ENCODE peak calls at places on chromosome 21, in five cellular contexts. One of them, this sample, is unnamed.

GRCh38 chr21:34796518-34797201 is 127.9 kb downstream of the CLIC6 start:
- DNase-seq in iris pigment epithelial cell: no peak
- DNase-seq in GM13976: no peak
- DNase-seq in HEK293T: no peak
- DNase-seq in Calu3: no peak
- DNase-seq in this sample: no peak

GRCh38 chr21:14957836-14958235 is 107.0 kb downstream of the NRIP1 start:
- DNase-seq in iris pigment epithelial cell: peak; percentile 59
- DNase-seq in GM13976: no peak
- DNase-seq in HEK293T: no peak
- DNase-seq in Calu3: no peak
- DNase-seq in this sample: no peak

GRCh38 chr21:29753216-29753615 is 186.6 kb downstream of the GRIK1 start:
- DNase-seq in iris pigment epithelial cell: peak; percentile 4
- DNase-seq in GM13976: no peak
- DNase-seq in HEK293T: no peak
- DNase-seq in Calu3: no peak
- DNase-seq in this sample: no peak

GRCh38 chr21:46065993-46066842 is 31.7 kb upstream of the COL6A2 start:
- DNase-seq in iris pigment epithelial cell: no peak
- DNase-seq in GM13976: no peak
- DNase-seq in HEK293T: peak; percentile 5
- DNase-seq in Calu3: no peak
- DNase-seq in this sample: no peak

GRCh38 chr21:44347911-44348451 is 5.4 kb upstream of the TRPM2 start:
- DNase-seq in iris pigment epithelial cell: no peak
- DNase-seq in GM13976: no peak
- DNase-seq in HEK293T: no peak
- DNase-seq in Calu3: no peak
- DNase-seq in this sample: no peak

GRCh38 chr21:43855955-43856354 is 9.1 kb upstream of the AGPAT3 start:
- DNase-seq in iris pigment epithelial cell: no peak
- DNase-seq in GM13976: no peak
- DNase-seq in HEK293T: no peak
- DNase-seq in Calu3: no peak
- DNase-seq in this sample: no peak

GRCh38 chr21:42601656-42602055 is 51.8 kb upstream of the PDE9A start:
- DNase-seq in iris pigment epithelial cell: no peak
- DNase-seq in GM13976: no peak
- DNase-seq in HEK293T: no peak
- DNase-seq in Calu3: no peak
- DNase-seq in this sample: no peak

GRCh38 chr21:23986987-23987386 is 1620.3 kb downstream of the MRPL39 start:
- DNase-seq in iris pigment epithelial cell: no peak
- DNase-seq in GM13976: no peak
- DNase-seq in HEK293T: no peak
- DNase-seq in Calu3: no peak
- DNase-seq in this sample: no peak

GRCh38 chr21:29233611-29234540 is 64.8 kb upstream of the BACH1 start:
- DNase-seq in iris pigment epithelial cell: no peak
- DNase-seq in GM13976: peak; percentile 47
- DNase-seq in HEK293T: no peak
- DNase-seq in Calu3: no peak
- DNase-seq in this sample: no peak

GRCh38 chr21:36104306-36105300 is 30.3 kb upstream of the CBR3 start:
- DNase-seq in iris pigment epithelial cell: peak; percentile 33
- DNase-seq in GM13976: no peak
- DNase-seq in HEK293T: peak; percentile 59
- DNase-seq in Calu3: peak; percentile 58
- DNase-seq in this sample: peak; percentile 74

GRCh38 chr21:37665230-37666024 is 250.8 kb downstream of the KCNJ6 start:
- DNase-seq in iris pigment epithelial cell: no peak
- DNase-seq in GM13976: no peak
- DNase-seq in HEK293T: no peak
- DNase-seq in Calu3: no peak
- DNase-seq in this sample: no peak

GRCh38 chr21:42785666-42786427 is 93.5 kb downstream of the WDR4 start:
- DNase-seq in iris pigment epithelial cell: no peak
- DNase-seq in GM13976: peak; percentile 24
- DNase-seq in HEK293T: no peak
- DNase-seq in Calu3: no peak
- DNase-seq in this sample: no peak

GRCh38 chr21:45543710-45544448 is 1.6 kb upstream of the SLC19A1 start:
- DNase-seq in iris pigment epithelial cell: no peak
- DNase-seq in GM13976: no peak
- DNase-seq in HEK293T: no peak
- DNase-seq in Calu3: no peak
- DNase-seq in this sample: no peak

GRCh38 chr21:27202301-27202700 is 235.4 kb upstream of the ADAMTS5 start:
- DNase-seq in iris pigment epithelial cell: no peak
- DNase-seq in GM13976: no peak
- DNase-seq in HEK293T: no peak
- DNase-seq in Calu3: no peak
- DNase-seq in this sample: no peak

GRCh38 chr21:17359781-17360180 is 153.1 kb upstream of the CXADR start:
- DNase-seq in iris pigment epithelial cell: no peak
- DNase-seq in GM13976: no peak
- DNase-seq in HEK293T: no peak
- DNase-seq in Calu3: no peak
- DNase-seq in this sample: no peak

GRCh38 chr21:16840549-16840948 is 672.3 kb upstream of the CXADR start:
- DNase-seq in iris pigment epithelial cell: no peak
- DNase-seq in GM13976: no peak
- DNase-seq in HEK293T: no peak
- DNase-seq in Calu3: no peak
- DNase-seq in this sample: no peak

GRCh38 chr21:46092811-46093667 is 4.9 kb upstream of the COL6A2 start:
- DNase-seq in iris pigment epithelial cell: no peak
- DNase-seq in GM13976: no peak
- DNase-seq in HEK293T: no peak
- DNase-seq in Calu3: no peak
- DNase-seq in this sample: no peak

GRCh38 chr21:44666401-44667320 is at the start of gene KRTAP12-2:
- DNase-seq in iris pigment epithelial cell: no peak
- DNase-seq in GM13976: no peak
- DNase-seq in HEK293T: no peak
- DNase-seq in Calu3: peak; percentile 14
- DNase-seq in this sample: no peak

GRCh38 chr21:34639882-34640788 is 25.2 kb upstream of the RCAN1 start:
- DNase-seq in iris pigment epithelial cell: peak; percentile 31
- DNase-seq in GM13976: peak; percentile 46
- DNase-seq in HEK293T: no peak
- DNase-seq in Calu3: no peak
- DNase-seq in this sample: no peak

GRCh38 chr21:46226920-46227599 is 1.5 kb downstream of the LSS start:
- DNase-seq in iris pigment epithelial cell: peak; percentile 81
- DNase-seq in GM13976: peak; percentile 47
- DNase-seq in HEK293T: no peak
- DNase-seq in Calu3: no peak
- DNase-seq in this sample: no peak

GRCh38 chr21:41712730-41713129 is 54.1 kb downstream of the RIPK4 start:
- DNase-seq in iris pigment epithelial cell: no peak
- DNase-seq in GM13976: no peak
- DNase-seq in HEK293T: no peak
- DNase-seq in Calu3: no peak
- DNase-seq in this sample: no peak

GRCh38 chr21:36211660-36212512 is 55.3 kb downstream of the DOP1B start:
- DNase-seq in iris pigment epithelial cell: peak; percentile 90
- DNase-seq in GM13976: no peak
- DNase-seq in HEK293T: no peak
- DNase-seq in Calu3: no peak
- DNase-seq in this sample: no peak

GRCh38 chr21:16084776-16085364 is 355.1 kb downstream of the USP25 start:
- DNase-seq in iris pigment epithelial cell: no peak
- DNase-seq in GM13976: no peak
- DNase-seq in HEK293T: peak; percentile 37
- DNase-seq in Calu3: no peak
- DNase-seq in this sample: peak; percentile 85

GRCh38 chr21:16040601-16041000 is 310.8 kb downstream of the USP25 start:
- DNase-seq in iris pigment epithelial cell: peak; percentile 65
- DNase-seq in GM13976: no peak
- DNase-seq in HEK293T: no peak
- DNase-seq in Calu3: no peak
- DNase-seq in this sample: no peak

GRCh38 chr21:42747746-42748351 is 94.4 kb downstream of the PDE9A start:
- DNase-seq in iris pigment epithelial cell: no peak
- DNase-seq in GM13976: no peak
- DNase-seq in HEK293T: no peak
- DNase-seq in Calu3: no peak
- DNase-seq in this sample: no peak

GRCh38 chr21:29523646-29524045 is 224.9 kb downstream of the BACH1 start:
- DNase-seq in iris pigment epithelial cell: no peak
- DNase-seq in GM13976: no peak
- DNase-seq in HEK293T: no peak
- DNase-seq in Calu3: no peak
- DNase-seq in this sample: no peak